ENCODE peak calls at places on chromosome 5, in nine cellular contexts. One of them, this sample, is unnamed.

GRCh38 chr5:35771839-35772238 is 84.9 kb upstream of the IL7R start:
- DNase-seq in GM23338: no peak
- DNase-seq in esophagus squamous epithelium: no peak
- DNase-seq in posterior vena cava: no peak
- DNase-seq in H7: no peak
- DNase-seq in GM04503: no peak
- DNase-seq in endothelial cell of umbilical vein: no peak
- DNase-seq in fibroblast of gingiva: no peak
- DNase-seq in aorta: no peak
- DNase-seq in this sample: no peak

GRCh38 chr5:14560091-14560595 is 21.4 kb upstream of the OTULINL start:
- DNase-seq in GM23338: no peak
- DNase-seq in esophagus squamous epithelium: no peak
- DNase-seq in posterior vena cava: no peak
- DNase-seq in H7: no peak
- DNase-seq in GM04503: no peak
- DNase-seq in endothelial cell of umbilical vein: no peak
- DNase-seq in fibroblast of gingiva: no peak
- DNase-seq in aorta: no peak
- DNase-seq in this sample: no peak

GRCh38 chr5:174514983-174515394 is 209.4 kb upstream of the MSX2 start:
- DNase-seq in GM23338: no peak
- DNase-seq in esophagus squamous epithelium: no peak
- DNase-seq in posterior vena cava: no peak
- DNase-seq in H7: peak
- DNase-seq in GM04503: no peak
- DNase-seq in endothelial cell of umbilical vein: no peak
- DNase-seq in fibroblast of gingiva: no peak
- DNase-seq in aorta: peak
- DNase-seq in this sample: no peak

GRCh38 chr5:10485142-10485795 is 43.6 kb downstream of the ROPN1L start:
- DNase-seq in GM23338: peak
- DNase-seq in esophagus squamous epithelium: no peak
- DNase-seq in posterior vena cava: peak
- DNase-seq in H7: peak
- DNase-seq in GM04503: no peak
- DNase-seq in endothelial cell of umbilical vein: peak
- DNase-seq in fibroblast of gingiva: peak
- DNase-seq in aorta: no peak
- DNase-seq in this sample: no peak

GRCh38 chr5:138844812-138845513 is 30.2 kb downstream of the LRRTM2 start:
- DNase-seq in GM23338: no peak
- DNase-seq in esophagus squamous epithelium: no peak
- DNase-seq in posterior vena cava: no peak
- DNase-seq in H7: no peak
- DNase-seq in GM04503: peak
- DNase-seq in endothelial cell of umbilical vein: peak
- DNase-seq in fibroblast of gingiva: peak
- DNase-seq in aorta: no peak
- DNase-seq in this sample: no peak

GRCh38 chr5:124888050-124888506 is 141.6 kb upstream of the ZNF608 start:
- DNase-seq in GM23338: peak
- DNase-seq in esophagus squamous epithelium: no peak
- DNase-seq in posterior vena cava: no peak
- DNase-seq in H7: peak
- DNase-seq in GM04503: no peak
- DNase-seq in endothelial cell of umbilical vein: no peak
- DNase-seq in fibroblast of gingiva: no peak
- DNase-seq in aorta: no peak
- DNase-seq in this sample: no peak

GRCh38 chr5:180135967-180136641 is 64.5 kb upstream of the RNF130 start:
- DNase-seq in GM23338: no peak
- DNase-seq in esophagus squamous epithelium: no peak
- DNase-seq in posterior vena cava: peak
- DNase-seq in H7: no peak
- DNase-seq in GM04503: no peak
- DNase-seq in endothelial cell of umbilical vein: no peak
- DNase-seq in fibroblast of gingiva: no peak
- DNase-seq in aorta: peak
- DNase-seq in this sample: peak

GRCh38 chr5:53373420-53374188 is 106.8 kb upstream of the FST start:
- DNase-seq in GM23338: no peak
- DNase-seq in esophagus squamous epithelium: no peak
- DNase-seq in posterior vena cava: no peak
- DNase-seq in H7: no peak
- DNase-seq in GM04503: no peak
- DNase-seq in endothelial cell of umbilical vein: peak
- DNase-seq in fibroblast of gingiva: no peak
- DNase-seq in aorta: no peak
- DNase-seq in this sample: no peak

GRCh38 chr5:52017567-52017966 is 634.3 kb downstream of the ISL1 start:
- DNase-seq in GM23338: no peak
- DNase-seq in esophagus squamous epithelium: no peak
- DNase-seq in posterior vena cava: no peak
- DNase-seq in H7: no peak
- DNase-seq in GM04503: no peak
- DNase-seq in endothelial cell of umbilical vein: no peak
- DNase-seq in fibroblast of gingiva: no peak
- DNase-seq in aorta: no peak
- DNase-seq in this sample: no peak

This sample was measured in islet precursor cell.